ENCODE peak calls at places on chromosomes 13 and 19, in six cellular contexts. L is Caki2; E is kidney tubule cell; Q is effector CD4-positive, alpha-beta T cell; N is activated CD4-positive, alpha-beta T cell treated with anti-CD3 and anti-CD28 coated beads, Interleukin-2, amount 10 ng/mL, durations not matched to agents 7 days and 5 days; T is amniotic epithelial cell. Z is an unnamed sample.

GRCh38 chr13:67069117-67069767 is 160.9 kb downstream of the PCDH9 start:
- DNase-seq in Q (no peak), L (no peak), E (no peak), N (no peak), T (peak; percentile 65), Z (no peak)

GRCh38 chr19:42111811-42112210 is 20.4 kb downstream of the POU2F2 start:
- DNase-seq in T (no peak), L (no peak), Q (no peak), E (peak; percentile 68), N (no peak), Z (no peak)

GRCh38 chr19:44498988-44499387 is 1.3 kb downstream of the ZNF180 start:
- DNase-seq in T (no peak), Q (no peak), N (no peak), L (no peak), E (no peak), Z (no peak)

GRCh38 chr19:12778020-12778904 is 2.9 kb upstream of the HOOK2 start:
- DNase-seq in T (peak; percentile 74), E (peak; percentile 78), N (peak; percentile 44), L (peak; percentile 65), Q (peak; percentile 35), Z (peak; percentile 87)

GRCh38 chr19:3250675-3251074 is 26.2 kb downstream of the CELF5 start:
- DNase-seq in Q (peak; percentile 25), L (no peak), T (peak; percentile 11), N (peak; percentile 35), E (no peak), Z (no peak)

GRCh38 chr13:23506071-23506820 is 64.0 kb upstream of the TNFRSF19 start:
- DNase-seq in L (no peak), N (no peak), Q (no peak), E (peak; percentile 9), T (no peak), Z (no peak)

GRCh38 chr13:87398047-87398446 is 273.1 kb upstream of the SLITRK5 start:
- DNase-seq in Q (no peak), E (no peak), N (no peak), L (no peak), T (no peak), Z (no peak)

GRCh38 chr13:111893607-111894443 is 173.1 kb upstream of the SOX1 start:
- DNase-seq in T (no peak), L (no peak), E (no peak), N (no peak), Q (no peak), Z (peak; percentile 84)

GRCh38 chr19:14479985-14480694 is 5.0 kb upstream of the PTGER1 start:
- DNase-seq in T (no peak), N (peak; percentile 72), Q (peak; percentile 58), L (no peak), E (peak; percentile 52), Z (peak; percentile 90)

GRCh38 chr19:14002571-14003278 is 3.4 kb downstream of the RFX1 start:
- DNase-seq in L (no peak), T (no peak), N (peak; percentile 55), Q (peak; percentile 27), E (peak; percentile 16), Z (no peak)

GRCh38 chr19:41641879-41642485 is 15.1 kb upstream of the CEACAM4 start:
- DNase-seq in T (peak; percentile 26), Q (peak; percentile 71), N (peak; percentile 78), L (peak; percentile 23), E (peak; percentile 63), Z (peak; percentile 70)

GRCh38 chr13:52414963-52415362 is 9.0 kb upstream of the THSD1 start:
- DNase-seq in L (no peak), T (peak; percentile 73), E (peak; percentile 66), Q (no peak), N (no peak), Z (no peak)

GRCh38 chr13:43240278-43240677 is 216.9 kb downstream of the DNAJC15 start:
- DNase-seq in N (no peak), L (no peak), Q (no peak), T (no peak), E (no peak), Z (no peak)

GRCh38 chr13:106375085-106375484 is 160.4 kb downstream of the EFNB2 start:
- DNase-seq in L (no peak), T (no peak), N (no peak), E (no peak), Q (no peak), Z (no peak)

GRCh38 chr13:113053801-113054604 is 51.6 kb upstream of the F7 start:
- DNase-seq in Q (no peak), E (no peak), N (no peak), T (no peak), L (no peak), Z (no peak)

GRCh38 chr13:102327119-102327617 is 74.7 kb downstream of the FGF14 start:
- DNase-seq in E (no peak), T (no peak), L (no peak), N (no peak), Q (no peak), Z (no peak)

GRCh38 chr19:543912-544608 is at the start of gene GZMM:
- DNase-seq in E (no peak), N (peak; percentile 80), Q (peak; percentile 71), L (no peak), T (no peak), Z (no peak)

GRCh38 chr19:13220847-13221246 is 70.6 kb downstream of the IER2 start:
- DNase-seq in E (no peak), L (no peak), T (no peak), N (no peak), Q (no peak), Z (no peak)

GRCh38 chr19:48991823-48992570 is 1.1 kb downstream of the GYS1 start:
- DNase-seq in L (peak; percentile 53), T (peak; percentile 82), N (no peak), E (peak; percentile 85), Q (no peak), Z (peak; percentile 88)

GRCh38 chr19:474126-475078 is 13.6 kb upstream of the SHC2 start:
- DNase-seq in N (no peak), E (no peak), Q (no peak), T (no peak), L (no peak), Z (peak; percentile 54)

GRCh38 chr19:40803857-40804782 is 5.1 kb downstream of the EGLN2 start:
- DNase-seq in N (peak; percentile 84), T (no peak), L (no peak), E (peak; percentile 46), Q (peak; percentile 52), Z (no peak)

GRCh38 chr13:93244918-93245280 is 18.3 kb downstream of the GPC6 start:
- DNase-seq in E (peak; percentile 86), N (no peak), T (peak; percentile 58), L (peak; percentile 37), Q (no peak), Z (no peak)

GRCh38 chr13:113153810-113154748 is 4.4 kb upstream of the PROZ start:
- DNase-seq in T (peak; percentile 62), E (peak; percentile 66), N (peak; percentile 69), L (peak; percentile 47), Q (peak; percentile 71), Z (peak; percentile 78)

GRCh38 chr13:113809934-113810333 is 50.9 kb downstream of the TMEM255B start:
- DNase-seq in L (no peak), Q (no peak), E (no peak), N (no peak), T (no peak), Z (no peak)

GRCh38 chr19:55484571-55485438 is at the start of gene NAT14:
- DNase-seq in L (peak; percentile 74), N (peak; percentile 62), E (peak; percentile 70), T (peak; percentile 31), Q (peak; percentile 56), Z (peak; percentile 89)

GRCh38 chr13:65582160-65582559 is 1648.0 kb downstream of the PCDH9 start:
- DNase-seq in T (no peak), Q (no peak), N (no peak), E (no peak), L (no peak), Z (peak; percentile 52)

GRCh38 chr19:8209111-8209964 is at the start of gene CERS4:
- DNase-seq in Q (peak; percentile 70), L (no peak), E (peak; percentile 57), T (peak; percentile 33), N (peak; percentile 77), Z (peak; percentile 94)

GRCh38 chr19:35501684-35502083 is 11.4 kb upstream of the KRTDAP start:
- DNase-seq in Q (no peak), T (peak; percentile 68), L (no peak), E (no peak), N (no peak), Z (peak; percentile 70)

GRCh38 chr19:38118176-38118575 is 105.8 kb downstream of the DPF1 start:
- DNase-seq in L (no peak), N (no peak), T (no peak), E (no peak), Q (no peak), Z (no peak)

GRCh38 chr19:719081-719512 is 10.4 kb downstream of the PALM start:
- DNase-seq in N (no peak), T (peak; percentile 69), E (no peak), Q (no peak), L (no peak), Z (no peak)

GRCh38 chr13:106874308-106874707 is 306.4 kb upstream of the ARGLU1 start:
- DNase-seq in T (no peak), E (no peak), Q (no peak), N (no peak), L (no peak), Z (no peak)

GRCh38 chr19:41707502-41707812 is 969 bp upstream of the CEACAM5 start:
- DNase-seq in E (peak; percentile 2), L (no peak), Q (no peak), N (no peak), T (no peak), Z (peak; percentile 48)

GRCh38 chr19:16160943-16161560 is 12.3 kb downstream of the CIB3 start:
- DNase-seq in L (peak; percentile 69), T (peak; percentile 70), N (peak; percentile 17), Q (no peak), E (peak; percentile 81), Z (peak; percentile 63)

GRCh38 chr13:70203661-70204229 is 95.5 kb upstream of the KLHL1 start:
- DNase-seq in T (no peak), L (peak; percentile 75), E (no peak), Q (no peak), N (no peak), Z (no peak)

GRCh38 chr13:103351035-103351828 is 285.0 kb upstream of the SLC10A2 start:
- DNase-seq in L (peak; percentile 42), T (peak; percentile 38), Q (no peak), N (no peak), E (peak; percentile 90), Z (peak; percentile 87)